ENCODE peak calls at places on chromosomes 11 and 22, in eight cellular contexts. Q is NCI-H1930; L is NCI-H1092; M is kidney epithelial cell; H is COR-L47; B is small intestine; U is kidney; C is activated CD4-positive, alpha-beta T cell treated with anti-CD3 and anti-CD28 coated beads, Interleukin-2, amount 50 U/mL, for 1 hour. N is an unnamed sample.

GRCh38 chr11:14114786-14115185 is 152.3 kb downstream of the SPON1 start:
- DNase-seq in B (no peak), H (no peak), L (no peak), U (no peak), M (no peak), C (no peak), Q (no peak), N (no peak)

GRCh38 chr11:44530413-44531115 is 34.9 kb upstream of the CD82 start:
- DNase-seq in U (no peak), M (no peak), B (no peak), Q (no peak), L (no peak), C (no peak), H (no peak), N (no peak)

GRCh38 chr11:31417357-31417756 is 47.7 kb downstream of the DNAJC24 start:
- DNase-seq in M (no peak), U (no peak), Q (no peak), L (no peak), C (no peak), H (peak), B (no peak), N (no peak)

GRCh38 chr11:104541706-104542105 is 356.6 kb downstream of the CASP12 start:
- DNase-seq in H (no peak), B (no peak), U (no peak), L (no peak), C (no peak), M (no peak), Q (peak), N (no peak)

GRCh38 chr22:29231971-29232959 is 26.6 kb downstream of the EMID1 start:
- DNase-seq in C (no peak), H (no peak), M (no peak), Q (no peak), U (peak), L (no peak), B (no peak), N (no peak)

GRCh38 chr11:1640076-1640946 is 10.7 kb downstream of the KRTAP5-5 start:
- DNase-seq in U (peak), L (peak), Q (peak), H (peak), B (peak), M (no peak), C (peak), N (peak)

GRCh38 chr11:71253794-71254193 is 1.4 kb upstream of the SHANK2 start:
- DNase-seq in L (no peak), C (no peak), H (no peak), Q (no peak), M (no peak), B (no peak), U (no peak), N (no peak)

GRCh38 chr11:103183981-103184592 is 74.9 kb downstream of the DYNC2H1 start:
- DNase-seq in B (no peak), M (no peak), U (no peak), Q (no peak), C (no peak), L (no peak), H (no peak), N (no peak)

GRCh38 chr11:88345408-88345807 is 7.9 kb upstream of the CTSC start:
- DNase-seq in Q (no peak), U (no peak), M (no peak), C (no peak), B (no peak), L (no peak), H (no peak), N (no peak)

GRCh38 chr11:70046089-70046488 is 32.0 kb upstream of the ANO1 start:
- DNase-seq in Q (no peak), B (no peak), M (no peak), H (no peak), C (no peak), U (no peak), L (no peak), N (no peak)

GRCh38 chr11:46238967-46239800 is 38.3 kb upstream of the CREB3L1 start:
- DNase-seq in M (no peak), C (peak), Q (peak), L (peak), H (peak), B (peak), U (peak), N (peak)

GRCh38 chr22:36215976-36216375 is 14.4 kb upstream of the APOL4 start:
- DNase-seq in U (no peak), B (no peak), M (no peak), H (no peak), C (no peak), L (no peak), Q (no peak), N (no peak)

GRCh38 chr22:46563381-46564083 is 26.1 kb upstream of the CELSR1 start:
- DNase-seq in C (peak), U (peak), B (peak), H (peak), M (no peak), Q (peak), L (no peak), N (peak)

GRCh38 chr22:25497269-25497668 is 67.2 kb upstream of the GRK3 start:
- DNase-seq in M (no peak), B (no peak), C (no peak), L (no peak), Q (no peak), H (no peak), U (no peak), N (no peak)

GRCh38 chr11:86869966-86870570 is 69.7 kb downstream of the PRSS23 start:
- DNase-seq in C (peak), U (no peak), M (peak), Q (no peak), B (peak), L (peak), H (peak), N (peak)

GRCh38 chr11:131975624-131976420 is 605.4 kb downstream of the NTM start:
- DNase-seq in H (no peak), M (no peak), B (no peak), Q (no peak), C (no peak), U (no peak), L (no peak), N (no peak)

GRCh38 chr11:104852811-104853210 is 45.4 kb downstream of the CASP12 start:
- DNase-seq in C (no peak), U (no peak), M (no peak), H (no peak), L (no peak), B (no peak), Q (no peak), N (no peak)

GRCh38 chr22:27715078-27715477 is 86.5 kb downstream of the MN1 start:
- DNase-seq in U (no peak), Q (no peak), B (no peak), H (peak), M (no peak), C (no peak), L (peak), N (no peak)

GRCh38 chr22:46528121-46528610 is 9.3 kb downstream of the CELSR1 start:
- DNase-seq in M (peak), H (no peak), B (no peak), C (no peak), Q (no peak), U (peak), L (no peak), N (peak)

GRCh38 chr22:40023226-40023925 is 28.6 kb downstream of the FAM83F start:
- DNase-seq in M (no peak), Q (no peak), B (no peak), C (no peak), L (peak), U (peak), H (peak), N (no peak)

GRCh38 chr11:43518407-43519165 is 159.9 kb downstream of the TTC17 start:
- DNase-seq in U (no peak), L (no peak), B (no peak), Q (no peak), H (no peak), C (no peak), M (no peak), N (no peak)

GRCh38 chr11:77065878-77066228 is 918 bp upstream of the CAPN5 start:
- DNase-seq in U (peak), H (no peak), M (no peak), L (no peak), Q (no peak), B (no peak), C (no peak), N (no peak)

GRCh38 chr11:7527029-7527428 is 13.2 kb downstream of the PPFIBP2 start:
- DNase-seq in U (no peak), H (no peak), L (no peak), C (no peak), M (no peak), Q (no peak), B (no peak), N (no peak)

GRCh38 chr22:27488456-27489224 is 312.9 kb downstream of the MN1 start:
- DNase-seq in U (no peak), M (no peak), H (no peak), C (no peak), Q (no peak), L (no peak), B (peak), N (no peak)

GRCh38 chr11:112822478-112823274 is 138.5 kb upstream of the NCAM1 start:
- DNase-seq in L (peak), Q (no peak), H (peak), B (peak), U (no peak), M (no peak), C (no peak), N (peak)